ENCODE peak calls at places on chromosomes 3 and 15, in six cellular contexts. One of them, this sample, is unnamed.

GRCh38 chr3:153667341-153667740 is 453.8 kb upstream of the ARHGEF26 start:
- DNase-seq in left ventricle myocardium superior: no peak
- DNase-seq in T-helper 9 cell: no peak
- DNase-seq in fibroblast of mammary gland: no peak
- DNase-seq in A172: no peak
- DNase-seq in AG08396: peak
- DNase-seq in this sample: no peak

GRCh38 chr3:45567730-45568172 is 26.8 kb upstream of the LIMD1 start:
- DNase-seq in left ventricle myocardium superior: no peak
- DNase-seq in T-helper 9 cell: no peak
- DNase-seq in fibroblast of mammary gland: no peak
- DNase-seq in A172: no peak
- DNase-seq in AG08396: no peak
- DNase-seq in this sample: no peak

GRCh38 chr15:70419046-70419445 is 321.3 kb upstream of the TLE3 start:
- DNase-seq in left ventricle myocardium superior: no peak
- DNase-seq in T-helper 9 cell: no peak
- DNase-seq in fibroblast of mammary gland: no peak
- DNase-seq in A172: no peak
- DNase-seq in AG08396: no peak
- DNase-seq in this sample: no peak

GRCh38 chr3:133464573-133464972 is 64.7 kb downstream of the BFSP2 start:
- DNase-seq in left ventricle myocardium superior: no peak
- DNase-seq in T-helper 9 cell: no peak
- DNase-seq in fibroblast of mammary gland: peak
- DNase-seq in A172: peak
- DNase-seq in AG08396: no peak
- DNase-seq in this sample: no peak

GRCh38 chr3:132180337-132180791 is 136.8 kb upstream of the ACP3 start:
- DNase-seq in left ventricle myocardium superior: no peak
- DNase-seq in T-helper 9 cell: no peak
- DNase-seq in fibroblast of mammary gland: peak
- DNase-seq in A172: peak
- DNase-seq in AG08396: peak
- DNase-seq in this sample: no peak

GRCh38 chr3:69250014-69250413 is 127.6 kb upstream of the LMOD3 start:
- DNase-seq in left ventricle myocardium superior: no peak
- DNase-seq in T-helper 9 cell: peak
- DNase-seq in fibroblast of mammary gland: peak
- DNase-seq in A172: no peak
- DNase-seq in AG08396: no peak
- DNase-seq in this sample: no peak

GRCh38 chr3:52535411-52536111 is 844 bp upstream of the UQCC5 start:
- DNase-seq in left ventricle myocardium superior: peak
- DNase-seq in T-helper 9 cell: no peak
- DNase-seq in fibroblast of mammary gland: no peak
- DNase-seq in A172: no peak
- DNase-seq in AG08396: no peak
- DNase-seq in this sample: no peak

GRCh38 chr3:192571197-192571791 is 156.0 kb downstream of the FGF12 start:
- DNase-seq in left ventricle myocardium superior: peak
- DNase-seq in T-helper 9 cell: no peak
- DNase-seq in fibroblast of mammary gland: peak
- DNase-seq in A172: peak
- DNase-seq in AG08396: peak
- DNase-seq in this sample: no peak

GRCh38 chr3:172096881-172097420 is 57.6 kb downstream of the FNDC3B start:
- DNase-seq in left ventricle myocardium superior: no peak
- DNase-seq in T-helper 9 cell: no peak
- DNase-seq in fibroblast of mammary gland: peak
- DNase-seq in A172: peak
- DNase-seq in AG08396: peak
- DNase-seq in this sample: no peak

GRCh38 chr3:117441851-117442250 is 732.3 kb downstream of the TUSC7 start:
- DNase-seq in left ventricle myocardium superior: no peak
- DNase-seq in T-helper 9 cell: no peak
- DNase-seq in fibroblast of mammary gland: no peak
- DNase-seq in A172: no peak
- DNase-seq in AG08396: no peak
- DNase-seq in this sample: no peak

GRCh38 chr3:176354843-176355242 is 842.4 kb downstream of the TBL1XR1 start:
- DNase-seq in left ventricle myocardium superior: no peak
- DNase-seq in T-helper 9 cell: no peak
- DNase-seq in fibroblast of mammary gland: no peak
- DNase-seq in A172: no peak
- DNase-seq in AG08396: no peak
- DNase-seq in this sample: no peak

This sample was measured in activated gamma-delta T cell treated with anti-CD3 and anti-CD28 coated beads, Interleukin-2, amount 50 U/mL, for 16 hours.